ENCODE peak calls at places on chromosomes 7 and 10, in ten cellular contexts. E, J, H, O, M, B, K, S, N and V are unnamed samples.
A peak's percentile ranks its signal among the peaks of the same experiment; 100 is the strongest.

GRCh38 chr7:44221231-44221791 is 20.5 kb downstream of the YKT6 start:
- DNase-seq in J (no peak), S (no peak), M (peak; percentile 44), N (no peak), H (peak; percentile 70), E (no peak), B (no peak), K (peak; percentile 50), O (peak; percentile 13), V (no peak)

GRCh38 chr7:138527746-138528223 is 67.7 kb downstream of the TRIM24 start:
- DNase-seq in J (no peak), H (peak; percentile 10), O (no peak), M (no peak), N (no peak), B (peak; percentile 2), E (no peak), S (peak; percentile 19), K (peak; percentile 2), V (no peak)

GRCh38 chr10:91313761-91314520 is 93.5 kb downstream of the PCGF5 start:
- DNase-seq in K (no peak), B (peak; percentile 13), J (no peak), E (no peak), N (peak; percentile 33), H (peak; percentile 5), S (peak; percentile 58), O (no peak), M (no peak), V (no peak)

GRCh38 chr7:90312745-90313144 is 8.4 kb downstream of the FAM237B start:
- DNase-seq in B (peak; percentile 5), N (no peak), E (no peak), O (no peak), J (no peak), H (no peak), S (peak; percentile 25), K (no peak), M (no peak), V (no peak)

GRCh38 chr7:117011419-117012260 is 58.3 kb downstream of the ST7 start:
- DNase-seq in S (no peak), K (no peak), B (no peak), O (no peak), M (no peak), E (peak; percentile 59), N (no peak), H (no peak), J (no peak), V (no peak)

GRCh38 chr10:91409869-91410637 is at the start of gene HECTD2:
- DNase-seq in H (peak; percentile 95), K (peak; percentile 80), N (peak; percentile 58), E (peak; percentile 86), B (peak; percentile 49), M (peak; percentile 86), O (peak; percentile 84), S (peak; percentile 62), J (no peak), V (peak; percentile 82)

GRCh38 chr7:17369686-17370426 is 71.4 kb downstream of the AHR start:
- DNase-seq in N (peak; percentile 80), E (no peak), B (peak; percentile 49), M (no peak), H (peak; percentile 16), K (peak; percentile 69), S (peak; percentile 93), O (no peak), J (peak; percentile 86), V (no peak)

GRCh38 chr10:79229830-79230562 is 117.3 kb upstream of the PPIF start:
- DNase-seq in B (no peak), N (no peak), O (no peak), K (no peak), J (no peak), M (peak; percentile 95), S (no peak), E (no peak), H (peak; percentile 93), V (no peak)

GRCh38 chr7:40268836-40269235 is 134.0 kb downstream of the SUGCT start:
- DNase-seq in N (no peak), K (no peak), O (no peak), J (no peak), S (no peak), B (no peak), E (no peak), M (no peak), H (no peak), V (no peak)

GRCh38 chr10:114541081-114541833 is 116.8 kb downstream of the ABLIM1 start:
- DNase-seq in K (no peak), H (no peak), N (peak; percentile 75), E (no peak), J (peak; percentile 8), O (peak; percentile 62), B (no peak), M (no peak), S (peak; percentile 99), V (no peak)

GRCh38 chr10:33899578-33900531 is 565.4 kb upstream of the NRP1 start:
- DNase-seq in J (no peak), M (no peak), N (no peak), H (peak; percentile 35), E (no peak), S (peak; percentile 57), K (no peak), O (no peak), B (no peak), V (no peak)

GRCh38 chr10:28089467-28089866 is 90.6 kb upstream of the ODAD2 start:
- DNase-seq in N (peak; percentile 91), O (no peak), K (no peak), H (no peak), B (peak; percentile 93), M (no peak), J (peak; percentile 87), S (peak; percentile 43), E (no peak), V (no peak)

GRCh38 chr10:3720228-3721019 is 64.6 kb downstream of the KLF6 start:
- DNase-seq in K (no peak), S (peak; percentile 87), E (no peak), J (peak; percentile 95), O (peak; percentile 41), N (peak; percentile 3), H (no peak), M (no peak), B (no peak), V (no peak)

GRCh38 chr10:102090772-102091171 is 25.6 kb downstream of the HPS6 start:
- DNase-seq in B (peak; percentile 80), K (no peak), H (no peak), O (no peak), M (no peak), J (no peak), S (no peak), E (no peak), N (no peak), V (no peak)

GRCh38 chr7:108000875-108001758 is 1.8 kb downstream of the LAMB1 start:
- DNase-seq in K (no peak), M (peak; percentile 67), E (no peak), H (peak; percentile 81), O (peak; percentile 58), N (peak; percentile 9), B (no peak), S (peak; percentile 33), J (no peak), V (peak; percentile 43)

GRCh38 chr10:72334832-72335393 is 19.8 kb downstream of the DNAJB12 start:
- DNase-seq in M (peak; percentile 50), S (peak; percentile 86), K (peak; percentile 92), H (peak; percentile 88), J (no peak), E (peak; percentile 77), O (peak; percentile 80), B (peak; percentile 90), N (peak; percentile 22), V (peak; percentile 69)

GRCh38 chr10:79127151-79127961 is 58.6 kb downstream of the ZMIZ1 start:
- DNase-seq in H (no peak), K (peak; percentile 91), E (no peak), J (peak; percentile 54), B (peak; percentile 83), M (no peak), S (peak; percentile 91), N (no peak), O (peak; percentile 76), V (peak; percentile 72)

GRCh38 chr10:114498413-114499111 is 94.3 kb upstream of the AFAP1L2 start:
- DNase-seq in E (peak; percentile 41), M (no peak), S (no peak), O (no peak), B (no peak), N (no peak), K (no peak), H (no peak), J (no peak), V (no peak)

GRCh38 chr7:101243786-101244384 is 996 bp downstream of the FIS1 start:
- DNase-seq in S (peak; percentile 47), H (no peak), K (no peak), E (peak; percentile 15), B (no peak), O (no peak), N (no peak), J (no peak), M (no peak), V (no peak)

GRCh38 chr7:130210181-130210935 is 2.7 kb downstream of the SSMEM1 start:
- DNase-seq in S (peak; percentile 17), J (peak; percentile 46), B (peak; percentile 34), O (no peak), N (peak; percentile 55), K (no peak), M (no peak), E (no peak), H (no peak), V (no peak)

GRCh38 chr7:155205368-155206285 is 92.1 kb upstream of the INSIG1 start:
- DNase-seq in O (peak; percentile 74), J (peak; percentile 99), E (peak; percentile 91), M (no peak), K (peak; percentile 72), S (peak; percentile 97), N (peak; percentile 98), B (peak; percentile 98), H (peak; percentile 77), V (peak; percentile 53)

GRCh38 chr7:48173983-48174382 is 2.7 kb downstream of the ABCA13 start:
- DNase-seq in E (no peak), O (no peak), J (no peak), S (peak; percentile 25), M (no peak), H (no peak), N (peak; percentile 28), K (no peak), B (peak; percentile 24), V (no peak)

GRCh38 chr10:29856295-29856694 is 203.1 kb downstream of the JCAD start:
- DNase-seq in M (no peak), K (no peak), H (no peak), E (no peak), J (no peak), N (no peak), S (no peak), O (no peak), B (no peak), V (no peak)

GRCh38 chr10:63210611-63211196 is 77.6 kb downstream of the NRBF2 start:
- DNase-seq in N (no peak), E (no peak), S (peak; percentile 25), B (no peak), M (no peak), H (no peak), J (no peak), O (no peak), K (no peak), V (no peak)

GRCh38 chr10:124495725-124496124 is 34.1 kb downstream of the LHPP start:
- DNase-seq in N (no peak), K (no peak), S (no peak), J (no peak), O (no peak), H (no peak), M (no peak), E (no peak), B (no peak), V (no peak)

GRCh38 chr7:29189743-29190201 is 4.8 kb upstream of the CHN2 start:
- DNase-seq in N (no peak), E (peak; percentile 65), B (peak; percentile 38), S (peak; percentile 42), O (peak; percentile 50), J (no peak), K (peak; percentile 86), M (peak; percentile 81), H (peak; percentile 92), V (peak; percentile 74)

GRCh38 chr7:44072364-44073231 is 7.2 kb upstream of the PGAM2 start:
- DNase-seq in E (peak; percentile 60), N (peak; percentile 93), B (peak; percentile 91), O (peak; percentile 82), H (peak; percentile 83), J (peak; percentile 62), S (peak; percentile 92), K (peak; percentile 96), M (peak; percentile 83), V (peak; percentile 60)

GRCh38 chr10:17993361-17993760 is 41.6 kb downstream of the SLC39A12 start:
- DNase-seq in B (no peak), N (peak; percentile 19), S (no peak), M (no peak), K (no peak), E (no peak), O (no peak), J (peak; percentile 2), H (no peak), V (no peak)